ENCODE peak calls at places on chromosomes 13 and 19, in eight cellular contexts. One of them, this sample, is unnamed. For H3K4me1, the result is how much of the 10 kb centered on the place peaks cover.

GRCh38 chr13:80235559-80236296 is 105.2 kb downstream of the SPRY2 start:
- DNase-seq in IMR-90: no peak
- DNase-seq in lower lobe of right lung: no peak
- DNase-seq in adrenal gland: no peak
- DNase-seq in heart left ventricle: no peak
- DNase-seq in cardiac muscle cell: peak
- DNase-seq in neural progenitor cell: no peak
- DNase-seq in HepG2: no peak
- DNase-seq in this sample: no peak

GRCh38 chr13:57666554-57666953 is 35.0 kb downstream of the PCDH17 start:
- DNase-seq in IMR-90: no peak
- DNase-seq in lower lobe of right lung: no peak
- DNase-seq in adrenal gland: no peak
- DNase-seq in heart left ventricle: no peak
- DNase-seq in cardiac muscle cell: no peak
- DNase-seq in neural progenitor cell: peak
- DNase-seq in HepG2: no peak
- DNase-seq in this sample: no peak

GRCh38 chr19:5463959-5464358 is 8.7 kb downstream of the ZNRF4 start:
- DNase-seq in IMR-90: no peak
- DNase-seq in lower lobe of right lung: no peak
- DNase-seq in adrenal gland: no peak
- DNase-seq in heart left ventricle: no peak
- DNase-seq in cardiac muscle cell: no peak
- DNase-seq in neural progenitor cell: no peak
- DNase-seq in HepG2: peak
- DNase-seq in this sample: no peak

GRCh38 chr13:85379991-85380390 is 419.2 kb downstream of the SLITRK6 start:
- DNase-seq in IMR-90: no peak
- DNase-seq in lower lobe of right lung: no peak
- DNase-seq in adrenal gland: no peak
- DNase-seq in heart left ventricle: no peak
- DNase-seq in cardiac muscle cell: no peak
- DNase-seq in neural progenitor cell: no peak
- DNase-seq in HepG2: no peak
- DNase-seq in this sample: no peak

GRCh38 chr19:11496391-11497163 is 9.1 kb downstream of the ZNF653 start:
- DNase-seq in IMR-90: peak
- DNase-seq in lower lobe of right lung: peak
- DNase-seq in adrenal gland: peak
- DNase-seq in heart left ventricle: no peak
- DNase-seq in cardiac muscle cell: peak
- DNase-seq in neural progenitor cell: peak
- DNase-seq in HepG2: peak
- DNase-seq in this sample: peak

GRCh38 chr19:1574354-1574753 is 6.2 kb upstream of the MEX3D start:
- DNase-seq in IMR-90: no peak
- DNase-seq in lower lobe of right lung: no peak
- DNase-seq in adrenal gland: no peak
- DNase-seq in heart left ventricle: no peak
- DNase-seq in cardiac muscle cell: no peak
- DNase-seq in neural progenitor cell: no peak
- DNase-seq in HepG2: no peak
- DNase-seq in this sample: no peak

GRCh38 chr19:11538232-11539036 is at the start of gene CNN1:
- DNase-seq in IMR-90: peak
- DNase-seq in lower lobe of right lung: no peak
- DNase-seq in adrenal gland: no peak
- DNase-seq in heart left ventricle: peak
- DNase-seq in cardiac muscle cell: peak
- DNase-seq in neural progenitor cell: peak
- DNase-seq in HepG2: peak
- DNase-seq in this sample: peak

GRCh38 chr13:42553098-42554046 is 20.6 kb upstream of the TNFSF11 start:
- DNase-seq in IMR-90: peak
- DNase-seq in lower lobe of right lung: no peak
- DNase-seq in adrenal gland: no peak
- DNase-seq in heart left ventricle: no peak
- DNase-seq in cardiac muscle cell: no peak
- DNase-seq in neural progenitor cell: no peak
- DNase-seq in HepG2: no peak
- DNase-seq in this sample: no peak

GRCh38 chr13:99740261-99740979 is 231.1 kb downstream of the ZIC5 start:
- DNase-seq in IMR-90: no peak
- DNase-seq in lower lobe of right lung: no peak
- DNase-seq in adrenal gland: no peak
- DNase-seq in heart left ventricle: no peak
- DNase-seq in cardiac muscle cell: no peak
- DNase-seq in neural progenitor cell: no peak
- DNase-seq in HepG2: no peak
- DNase-seq in this sample: no peak

GRCh38 chr19:7863157-7863970 is 10.8 kb downstream of the PRR36 start:
- DNase-seq in IMR-90: no peak
- DNase-seq in lower lobe of right lung: no peak
- DNase-seq in adrenal gland: peak
- DNase-seq in heart left ventricle: no peak
- DNase-seq in cardiac muscle cell: peak
- DNase-seq in neural progenitor cell: peak
- DNase-seq in HepG2: no peak
- DNase-seq in this sample: peak

GRCh38 chr13:24264976-24265375 is 44.4 kb upstream of the C1QTNF9 start:
- DNase-seq in IMR-90: no peak
- DNase-seq in lower lobe of right lung: peak
- DNase-seq in adrenal gland: no peak
- DNase-seq in heart left ventricle: no peak
- DNase-seq in cardiac muscle cell: no peak
- DNase-seq in neural progenitor cell: no peak
- DNase-seq in HepG2: no peak
- DNase-seq in this sample: no peak

GRCh38 chr19:19224150-19224851 is 12.5 kb downstream of the NCAN start:
- DNase-seq in IMR-90: no peak
- DNase-seq in lower lobe of right lung: no peak
- DNase-seq in adrenal gland: no peak
- DNase-seq in heart left ventricle: no peak
- DNase-seq in cardiac muscle cell: no peak
- DNase-seq in neural progenitor cell: peak
- DNase-seq in HepG2: no peak
- DNase-seq in this sample: no peak

GRCh38 chr19:55777528-55777927 is 8.6 kb downstream of the RFPL4AL1 start:
- DNase-seq in IMR-90: no peak
- DNase-seq in lower lobe of right lung: no peak
- DNase-seq in adrenal gland: no peak
- DNase-seq in heart left ventricle: no peak
- DNase-seq in cardiac muscle cell: no peak
- DNase-seq in neural progenitor cell: no peak
- DNase-seq in HepG2: no peak
- DNase-seq in this sample: peak
- TF ChIP-seq CTCF in IMR-90: no peak
- TF ChIP-seq CTCF in lower lobe of right lung: no peak
- TF ChIP-seq CTCF in adrenal gland: no peak
- TF ChIP-seq CTCF in heart left ventricle: no peak
- TF ChIP-seq CTCF in cardiac muscle cell: no peak
- TF ChIP-seq CTCF in neural progenitor cell: no peak
- TF ChIP-seq CTCF in HepG2: peak
- TF ChIP-seq CTCF in this sample: peak

DNA sequence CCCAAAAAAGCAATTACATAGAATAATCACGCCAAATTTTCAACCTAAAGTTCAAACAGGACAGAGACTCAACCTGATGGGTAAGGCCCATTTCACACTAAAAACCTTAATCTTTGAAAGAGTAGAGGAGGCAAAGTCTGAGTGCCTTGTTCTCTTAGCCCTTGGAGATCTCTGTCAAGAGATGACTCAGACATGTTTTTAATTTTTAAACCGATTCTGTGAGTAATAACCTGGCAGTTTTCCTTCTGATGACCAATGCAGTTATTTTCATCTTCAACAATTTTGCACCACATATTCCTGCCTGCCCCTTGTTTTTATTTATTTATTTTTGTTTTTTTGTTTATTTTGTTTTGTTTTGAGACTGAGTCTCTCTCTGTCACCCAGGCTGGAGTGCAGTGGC is 11.5 kb upstream of the TNFSF9 start:
- DNase-seq in IMR-90: peak
- DNase-seq in lower lobe of right lung: no peak
- DNase-seq in adrenal gland: peak
- DNase-seq in heart left ventricle: no peak
- DNase-seq in cardiac muscle cell: no peak
- DNase-seq in neural progenitor cell: no peak
- DNase-seq in HepG2: no peak
- DNase-seq in this sample: no peak
- H3K4me1 ChIP-seq in IMR-90: under half
- H3K4me1 ChIP-seq in lower lobe of right lung: under half
- H3K4me1 ChIP-seq in adrenal gland: under half
- H3K4me1 ChIP-seq in heart left ventricle: under half
- H3K4me1 ChIP-seq in cardiac muscle cell: under half
- H3K4me1 ChIP-seq in neural progenitor cell: under half
- H3K4me1 ChIP-seq in HepG2: under half
- H3K4me1 ChIP-seq in this sample: under half

DNA sequence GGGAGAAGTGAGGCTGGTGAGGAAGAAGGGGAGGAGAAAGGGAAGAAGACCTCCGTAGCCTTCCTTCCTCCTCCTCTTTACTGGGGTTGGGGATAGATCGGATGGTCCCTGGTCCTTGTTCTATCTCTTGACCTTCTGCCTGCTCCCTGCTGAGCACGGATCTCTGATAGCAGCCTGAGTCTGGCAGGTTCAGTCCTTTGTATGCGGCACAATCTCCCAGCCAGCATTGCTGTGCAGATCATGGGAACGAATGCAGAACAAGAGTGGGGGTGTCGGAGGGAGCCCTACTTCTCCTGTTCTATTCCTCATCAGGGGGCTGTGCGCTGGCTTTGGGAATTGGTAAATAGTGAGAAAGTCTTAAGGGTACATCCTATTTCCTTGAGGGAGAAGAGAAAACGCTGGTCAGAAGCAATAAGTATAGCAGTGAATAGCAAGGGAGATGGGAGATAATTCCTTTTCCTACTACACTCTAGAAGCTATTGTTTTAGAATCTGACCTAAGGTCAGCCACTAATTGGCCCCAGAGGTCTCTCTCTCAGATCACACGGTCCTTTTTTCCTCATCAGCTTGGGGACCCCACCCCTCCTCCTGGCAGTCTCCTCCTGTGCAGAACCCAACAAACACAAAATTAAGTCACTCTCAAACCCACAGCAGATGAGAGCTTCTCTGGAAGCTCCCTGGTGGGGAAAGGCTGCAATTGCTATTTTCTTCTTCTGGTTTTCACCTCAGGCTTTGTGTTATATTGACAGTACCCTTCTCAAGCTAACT is 41.0 kb downstream of the KL start:
- DNase-seq in IMR-90: peak
- DNase-seq in lower lobe of right lung: no peak
- DNase-seq in adrenal gland: no peak
- DNase-seq in heart left ventricle: peak
- DNase-seq in cardiac muscle cell: no peak
- DNase-seq in neural progenitor cell: peak
- DNase-seq in HepG2: peak
- DNase-seq in this sample: peak
- TF ChIP-seq CTCF in IMR-90: peak
- TF ChIP-seq CTCF in lower lobe of right lung: peak
- TF ChIP-seq CTCF in adrenal gland: peak
- TF ChIP-seq CTCF in heart left ventricle: peak
- TF ChIP-seq CTCF in cardiac muscle cell: peak
- TF ChIP-seq CTCF in neural progenitor cell: peak
- TF ChIP-seq CTCF in HepG2: peak
- TF ChIP-seq CTCF in this sample: peak

DNA sequence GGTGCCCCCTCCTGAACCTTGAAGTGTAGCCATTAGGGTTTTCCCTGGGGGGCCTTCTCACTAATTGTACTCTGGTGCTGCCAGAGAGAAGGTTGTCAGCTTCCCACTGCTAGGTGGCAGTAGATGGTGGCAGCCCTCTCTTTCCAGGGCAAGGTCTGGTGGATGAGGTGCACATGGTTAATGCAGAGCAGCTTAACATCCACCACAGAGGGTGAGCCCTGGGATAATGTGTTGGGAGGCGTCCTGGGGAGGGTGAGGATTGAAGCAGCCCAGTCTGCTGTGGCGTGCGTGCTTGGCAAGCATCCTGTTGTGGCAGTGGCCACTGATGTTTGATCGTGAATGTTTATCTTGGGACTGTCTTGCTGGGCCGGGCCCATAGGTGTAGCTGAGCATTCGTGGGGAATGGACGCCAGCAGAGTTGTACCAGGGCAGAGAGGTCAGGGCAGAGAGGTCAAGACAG is 5.8 kb downstream of the EGLN2 start:
- DNase-seq in IMR-90: no peak
- DNase-seq in lower lobe of right lung: no peak
- DNase-seq in adrenal gland: no peak
- DNase-seq in heart left ventricle: no peak
- DNase-seq in cardiac muscle cell: no peak
- DNase-seq in neural progenitor cell: no peak
- DNase-seq in HepG2: no peak
- DNase-seq in this sample: no peak
- H3K4me1 ChIP-seq in IMR-90: under half
- H3K4me1 ChIP-seq in lower lobe of right lung: half or more
- H3K4me1 ChIP-seq in adrenal gland: half or more
- H3K4me1 ChIP-seq in heart left ventricle: half or more
- H3K4me1 ChIP-seq in cardiac muscle cell: under half
- H3K4me1 ChIP-seq in neural progenitor cell: under half
- H3K4me1 ChIP-seq in HepG2: half or more
- H3K4me1 ChIP-seq in this sample: under half

GRCh38 chr13:110274687-110275086 is 32.3 kb downstream of the COL4A1 start:
- DNase-seq in IMR-90: no peak
- DNase-seq in lower lobe of right lung: no peak
- DNase-seq in adrenal gland: no peak
- DNase-seq in heart left ventricle: peak
- DNase-seq in cardiac muscle cell: no peak
- DNase-seq in neural progenitor cell: peak
- DNase-seq in HepG2: no peak
- DNase-seq in this sample: no peak
- TF ChIP-seq CTCF in IMR-90: peak
- TF ChIP-seq CTCF in lower lobe of right lung: peak
- TF ChIP-seq CTCF in adrenal gland: no peak
- TF ChIP-seq CTCF in heart left ventricle: peak
- TF ChIP-seq CTCF in cardiac muscle cell: peak
- TF ChIP-seq CTCF in neural progenitor cell: peak
- TF ChIP-seq CTCF in HepG2: no peak
- TF ChIP-seq CTCF in this sample: no peak

GRCh38 chr19:14434157-14434501 is 1.0 kb downstream of the PKN1 start:
- DNase-seq in IMR-90: no peak
- DNase-seq in lower lobe of right lung: no peak
- DNase-seq in adrenal gland: peak
- DNase-seq in heart left ventricle: no peak
- DNase-seq in cardiac muscle cell: no peak
- DNase-seq in neural progenitor cell: no peak
- DNase-seq in HepG2: no peak
- DNase-seq in this sample: no peak

GRCh38 chr19:14434543-14435319 is 1.6 kb downstream of the PKN1 start:
- DNase-seq in IMR-90: peak
- DNase-seq in lower lobe of right lung: peak
- DNase-seq in adrenal gland: peak
- DNase-seq in heart left ventricle: peak
- DNase-seq in cardiac muscle cell: no peak
- DNase-seq in neural progenitor cell: no peak
- DNase-seq in HepG2: peak
- DNase-seq in this sample: peak

GRCh38 chr19:14432817-14433453 is at the start of gene PKN1:
- DNase-seq in IMR-90: no peak
- DNase-seq in lower lobe of right lung: peak
- DNase-seq in adrenal gland: no peak
- DNase-seq in heart left ventricle: peak
- DNase-seq in cardiac muscle cell: peak
- DNase-seq in neural progenitor cell: peak
- DNase-seq in HepG2: no peak
- DNase-seq in this sample: peak

GRCh38 chr19:14435320-14436050 is 2.4 kb downstream of the PKN1 start:
- DNase-seq in IMR-90: no peak
- DNase-seq in lower lobe of right lung: no peak
- DNase-seq in adrenal gland: no peak
- DNase-seq in heart left ventricle: no peak
- DNase-seq in cardiac muscle cell: no peak
- DNase-seq in neural progenitor cell: no peak
- DNase-seq in HepG2: no peak
- DNase-seq in this sample: no peak

GRCh38 chr19:14433454-14434156 is 499 bp downstream of the PKN1 start:
- DNase-seq in IMR-90: no peak
- DNase-seq in lower lobe of right lung: peak
- DNase-seq in adrenal gland: no peak
- DNase-seq in heart left ventricle: no peak
- DNase-seq in cardiac muscle cell: no peak
- DNase-seq in neural progenitor cell: peak
- DNase-seq in HepG2: no peak
- DNase-seq in this sample: no peak
- H3K4me1 ChIP-seq in IMR-90: under half
- H3K4me1 ChIP-seq in lower lobe of right lung: half or more
- H3K4me1 ChIP-seq in adrenal gland: under half
- H3K4me1 ChIP-seq in heart left ventricle: half or more
- H3K4me1 ChIP-seq in cardiac muscle cell: under half
- H3K4me1 ChIP-seq in neural progenitor cell: under half
- H3K4me1 ChIP-seq in HepG2: under half
- H3K4me1 ChIP-seq in this sample: under half

This sample was measured in BE2C.